ENCODE peak calls at places on chromosomes 5 and 9, in seven cellular contexts. U is left lung, Y is left ventricle myocardium inferior, R is fibroblast of mammary gland, E is heart left ventricle, N is foreskin fibroblast, F is thyroid gland. M is an unnamed sample.

GRCh38 chr9:127742435-127743088 is 7.5 kb upstream of the TOR2A start:
- DNase-seq in E (no peak), U (no peak), N (peak; percentile 81), F (no peak), Y (no peak), R (peak; percentile 90), M (no peak)

GRCh38 chr5:41817625-41818301 is 52.5 kb downstream of the OXCT1 start:
- DNase-seq in F (no peak), Y (no peak), U (no peak), N (no peak), R (peak; percentile 4), E (no peak), M (no peak)

GRCh38 chr5:11390369-11390768 is 513.9 kb downstream of the CTNND2 start:
- DNase-seq in R (peak; percentile 78), E (no peak), Y (no peak), U (no peak), F (no peak), N (no peak), M (peak; percentile 14)

GRCh38 chr5:160287378-160288051 is 24.8 kb downstream of the CCNJL start:
- DNase-seq in F (peak; percentile 97), E (peak; percentile 85), R (no peak), U (peak; percentile 85), Y (peak; percentile 82), N (no peak), M (peak; percentile 87)

GRCh38 chr9:70408393-70409040 is 5.9 kb downstream of the KLF9 start:
- DNase-seq in N (no peak), R (peak; percentile 50), F (no peak), Y (no peak), E (no peak), U (no peak), M (no peak)

GRCh38 chr5:96752341-96753016 is 55.3 kb downstream of the ERAP1 start:
- DNase-seq in Y (no peak), U (no peak), E (no peak), N (peak; percentile 26), F (no peak), R (peak; percentile 76), M (peak; percentile 70)

GRCh38 chr9:137535120-137535428 is 15.1 kb downstream of the PNPLA7 start:
- DNase-seq in E (no peak), R (no peak), N (no peak), F (no peak), Y (no peak), U (no peak), M (no peak)

GRCh38 chr5:10538103-10538788 is 25.6 kb upstream of the ANKRD33B start:
- DNase-seq in F (no peak), R (no peak), N (no peak), E (no peak), Y (no peak), U (no peak), M (no peak)

GRCh38 chr5:132782101-132782500 is 5.1 kb upstream of the SEPTIN8 start:
- DNase-seq in F (no peak), R (peak; percentile 55), E (no peak), U (no peak), N (no peak), Y (no peak), M (peak; percentile 45)

GRCh38 chr5:69024241-69024651 is 69.6 kb upstream of the SLC30A5 start:
- DNase-seq in F (no peak), E (no peak), N (no peak), Y (no peak), R (peak; percentile 55), U (no peak), M (peak; percentile 74)

GRCh38 chr5:24363789-24364534 is 280.8 kb downstream of the CDH10 start:
- DNase-seq in Y (no peak), E (no peak), U (no peak), N (no peak), F (no peak), R (no peak), M (peak; percentile 52)

GRCh38 chr5:147986134-147986757 is 77.5 kb upstream of the SPINK5 start:
- DNase-seq in Y (no peak), U (no peak), R (no peak), N (no peak), F (no peak), E (no peak), M (no peak)

GRCh38 chr9:110996436-110997224 is 41.6 kb downstream of the LPAR1 start:
- DNase-seq in R (peak; percentile 89), F (peak; percentile 5), N (peak; percentile 83), Y (no peak), E (no peak), U (no peak), M (peak; percentile 14)

GRCh38 chr5:144230806-144231205 is 60.1 kb downstream of the KCTD16 start:
- DNase-seq in U (no peak), N (no peak), R (no peak), Y (no peak), E (no peak), F (no peak), M (no peak)

GRCh38 chr5:14208071-14209021 is 65.2 kb downstream of the TRIO start:
- DNase-seq in E (no peak), F (no peak), N (peak; percentile 72), R (peak; percentile 94), Y (no peak), U (no peak), M (peak; percentile 58)

GRCh38 chr5:147391781-147392180 is 118.1 kb downstream of the DPYSL3 start:
- DNase-seq in R (peak; percentile 96), U (no peak), E (no peak), F (peak; percentile 43), N (peak; percentile 74), Y (no peak), M (peak; percentile 89)

GRCh38 chr9:87350915-87351314 is 146.8 kb upstream of the DAPK1 start:
- DNase-seq in Y (no peak), E (no peak), R (peak; percentile 34), U (no peak), F (peak; percentile 10), N (no peak), M (no peak)

GRCh38 chr5:35457912-35458823 is 159.5 kb upstream of the SPEF2 start:
- DNase-seq in E (no peak), F (no peak), R (no peak), U (no peak), Y (no peak), N (no peak), M (no peak)

GRCh38 chr5:52961238-52961637 is 27.9 kb upstream of the ITGA2 start:
- DNase-seq in N (no peak), E (no peak), F (peak; percentile 8), R (no peak), Y (no peak), U (no peak), M (peak; percentile 47)

GRCh38 chr9:115985657-115986056 is 167.9 kb upstream of the PAPPA start:
- DNase-seq in U (no peak), Y (no peak), F (no peak), R (no peak), N (no peak), E (no peak), M (no peak)
- TF ChIP-seq CTCF in U (no peak), Y (no peak), F (no peak), R (no peak), N (no peak), E (no peak), M (no peak)

GRCh38 chr9:81772144-81772543 is 82.8 kb upstream of the TLE1 start:
- DNase-seq in E (no peak), Y (no peak), N (no peak), F (no peak), U (no peak), R (no peak), M (no peak)

GRCh38 chr9:81771606-81772005 is 82.3 kb upstream of the TLE1 start:
- DNase-seq in Y (no peak), U (no peak), N (peak; percentile 14), E (no peak), R (peak; percentile 64), F (no peak), M (peak; percentile 24)

DNA sequence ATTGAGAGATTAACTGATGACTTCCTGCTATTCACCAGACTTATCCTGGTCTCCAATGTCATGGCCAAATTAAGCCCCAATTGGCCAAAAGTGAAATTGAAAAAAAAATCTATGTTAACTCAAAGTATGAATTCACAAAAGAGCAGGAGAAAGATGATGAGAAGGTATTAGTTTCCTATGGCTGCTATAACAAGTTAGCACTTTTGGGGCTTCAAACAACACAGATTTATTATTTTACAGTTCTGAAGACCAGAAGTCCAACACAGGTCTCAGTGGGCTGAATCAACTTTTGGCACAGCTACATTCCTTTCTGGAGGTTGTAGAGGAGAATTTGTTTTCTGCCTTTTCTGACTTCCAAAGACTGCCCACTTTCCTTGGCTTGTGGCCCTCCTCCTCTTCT is 78.6 kb upstream of the TLE1 start:
- DNase-seq in F (no peak), U (no peak), R (no peak), E (no peak), Y (no peak), N (no peak), M (no peak)
- TF ChIP-seq CTCF in F (no peak), U (no peak), R (no peak), E (no peak), Y (no peak), N (no peak), M (no peak)

GRCh38 chr9:119370816-119371215 is 1.6 kb upstream of the BRINP1 start:
- DNase-seq in Y (peak; percentile 33), F (peak; percentile 59), N (no peak), E (peak; percentile 60), U (peak; percentile 37), R (peak; percentile 31), M (peak; percentile 34)

GRCh38 chr9:119372951-119373350 is 3.7 kb upstream of the BRINP1 start:
- DNase-seq in N (no peak), Y (no peak), F (no peak), R (no peak), E (no peak), U (no peak), M (no peak)

DNA sequence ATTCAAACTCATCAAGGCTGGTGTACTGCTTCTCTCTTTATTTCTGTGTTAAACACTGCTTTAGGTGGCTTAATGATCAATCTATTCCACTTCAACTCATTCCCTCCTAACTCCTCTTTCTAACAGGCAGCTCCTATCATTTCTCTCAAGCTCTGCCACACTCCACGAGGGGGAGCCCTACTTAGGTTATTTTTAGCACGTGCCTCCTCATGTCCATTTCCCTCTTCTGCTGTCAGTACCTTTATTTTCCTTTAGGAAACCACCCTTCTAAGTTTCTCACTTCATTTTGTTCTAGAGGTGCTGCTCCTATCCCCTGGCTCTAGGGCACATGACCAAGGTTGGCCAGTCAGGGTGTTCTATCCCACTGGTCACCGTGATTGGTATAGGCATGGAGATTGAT is 6.7 kb upstream of the BRINP1 start:
- DNase-seq in N (no peak), E (no peak), U (no peak), F (no peak), R (peak; percentile 43), Y (no peak), M (peak; percentile 62)
- TF ChIP-seq CTCF in N (no peak), E (peak; percentile 22), U (no peak), F (no peak), R (peak; percentile 38), Y (peak; percentile 47), M (peak; percentile 36)

DNA sequence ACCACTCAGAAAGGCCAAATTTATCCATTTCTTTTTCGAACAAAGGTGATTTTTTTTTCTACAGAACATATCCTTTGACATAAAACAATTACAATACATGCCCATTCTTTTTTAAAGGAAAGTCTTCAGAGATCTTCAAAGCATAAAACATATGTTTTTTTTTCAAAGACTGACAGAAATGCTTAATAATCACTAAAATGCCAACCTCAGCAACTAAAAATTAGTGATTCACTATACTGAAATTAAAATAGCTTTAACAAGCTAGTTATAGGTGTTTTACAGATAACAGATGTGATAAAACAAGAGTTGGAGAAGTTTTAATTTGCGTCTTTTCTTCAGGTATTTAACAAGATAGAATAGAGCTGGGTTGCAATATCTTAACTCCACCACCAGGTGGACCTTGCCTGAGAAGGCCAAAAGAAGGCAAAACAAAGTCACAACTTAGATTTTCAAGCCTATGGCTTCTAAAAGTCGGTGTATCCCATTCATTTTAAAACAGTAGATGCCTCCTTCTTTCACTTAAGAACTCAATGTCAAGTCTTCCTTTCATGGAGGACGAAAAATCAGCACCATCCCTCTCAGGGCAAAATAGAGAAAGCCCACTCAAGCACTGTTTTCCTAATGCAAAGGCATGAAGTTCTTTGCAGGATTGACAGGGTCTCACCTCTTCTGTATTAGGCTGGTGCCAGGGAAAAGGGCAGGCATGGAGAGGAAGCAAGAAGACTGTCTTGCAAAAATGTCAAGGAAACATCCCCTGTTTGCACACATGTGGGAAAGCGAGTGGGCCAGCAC is 31.1 kb upstream of the CPLX2 start:
- DNase-seq in E (no peak), F (no peak), N (peak; percentile 19), U (no peak), Y (no peak), R (peak; percentile 38), M (peak; percentile 26)
- TF ChIP-seq CTCF in E (peak; percentile 54), F (no peak), N (peak; percentile 56), U (peak; percentile 39), Y (peak; percentile 61), R (peak; percentile 73), M (peak; percentile 51)